ENCODE peak calls at places on chromosomes 11 and 22, in four cellular contexts. One of them, this sample, is unnamed.

GRCh38 chr11:942853-943252 is 17.2 kb downstream of the AP2A2 start:
- DNase-seq in HepG2: no peak
- DNase-seq in K562: no peak
- DNase-seq in Panc1: no peak
- DNase-seq in this sample: no peak

GRCh38 chr11:121553367-121553766 is 100.6 kb upstream of the SORL1-AS1 start:
- DNase-seq in K562: no peak
- DNase-seq in HepG2: no peak
- DNase-seq in Panc1: no peak
- DNase-seq in this sample: no peak

GRCh38 chr11:102664001-102664752 is 39.0 kb upstream of the MMP20 start:
- DNase-seq in Panc1: no peak
- DNase-seq in HepG2: peak; percentile 7
- DNase-seq in K562: peak; percentile 30
- DNase-seq in this sample: peak; percentile 13

GRCh38 chr11:17397311-17398002 is 9.0 kb upstream of the KCNJ11 start:
- DNase-seq in HepG2: no peak
- DNase-seq in K562: no peak
- DNase-seq in Panc1: no peak
- DNase-seq in this sample: no peak

GRCh38 chr22:20422271-20422958 is 15.2 kb downstream of the SCARF2 start:
- DNase-seq in Panc1: no peak
- DNase-seq in K562: no peak
- DNase-seq in HepG2: no peak
- DNase-seq in this sample: no peak

GRCh38 chr22:40058265-40058664 is 63.5 kb downstream of the FAM83F start:
- DNase-seq in Panc1: no peak
- DNase-seq in HepG2: no peak
- DNase-seq in K562: peak; percentile 66
- DNase-seq in this sample: no peak

GRCh38 chr22:22698263-22698750 is 53.9 kb downstream of the GGTLC2 start:
- DNase-seq in Panc1: no peak
- DNase-seq in HepG2: no peak
- DNase-seq in K562: no peak
- DNase-seq in this sample: no peak

GRCh38 chr11:115701284-115701875 is 197.2 kb upstream of the CADM1 start:
- DNase-seq in Panc1: no peak
- DNase-seq in K562: no peak
- DNase-seq in HepG2: no peak
- DNase-seq in this sample: no peak

GRCh38 chr11:46315783-46316563 is 31.3 kb upstream of the DGKZ start:
- DNase-seq in HepG2: no peak
- DNase-seq in Panc1: no peak
- DNase-seq in K562: no peak
- DNase-seq in this sample: no peak

GRCh38 chr11:112612283-112612849 is 348.9 kb upstream of the NCAM1 start:
- DNase-seq in Panc1: no peak
- DNase-seq in HepG2: no peak
- DNase-seq in K562: no peak
- DNase-seq in this sample: peak; percentile 6

GRCh38 chr11:3101921-3102640 is 44.9 kb upstream of the CARS1 start:
- DNase-seq in Panc1: no peak
- DNase-seq in K562: no peak
- DNase-seq in HepG2: no peak
- DNase-seq in this sample: no peak

GRCh38 chr22:30167327-30167726 is 79.2 kb downstream of the LIF start:
- DNase-seq in HepG2: no peak
- DNase-seq in Panc1: no peak
- DNase-seq in K562: no peak
- DNase-seq in this sample: no peak

GRCh38 chr11:16923987-16924386 is 90.2 kb downstream of the PLEKHA7 start:
- DNase-seq in Panc1: no peak
- DNase-seq in HepG2: no peak
- DNase-seq in K562: no peak
- DNase-seq in this sample: no peak

GRCh38 chr11:2912498-2912897 is 16.7 kb downstream of the PHLDA2 start:
- DNase-seq in HepG2: peak; percentile 69
- DNase-seq in Panc1: no peak
- DNase-seq in K562: peak; percentile 87
- DNase-seq in this sample: peak; percentile 87

GRCh38 chr11:112617089-112617407 is 344.2 kb upstream of the NCAM1 start:
- DNase-seq in Panc1: no peak
- DNase-seq in K562: no peak
- DNase-seq in HepG2: no peak
- DNase-seq in this sample: no peak

GRCh38 chr22:30754971-30755759 is 60.5 kb downstream of the OSBP2 start:
- DNase-seq in Panc1: no peak
- DNase-seq in HepG2: peak; percentile 54
- DNase-seq in K562: peak; percentile 69
- DNase-seq in this sample: peak; percentile 66

GRCh38 chr22:27438271-27438980 is 363.1 kb downstream of the MN1 start:
- DNase-seq in HepG2: no peak
- DNase-seq in K562: no peak
- DNase-seq in Panc1: no peak
- DNase-seq in this sample: no peak

GRCh38 chr11:96147186-96147585 is 195.8 kb downstream of the MAML2 start:
- DNase-seq in HepG2: no peak
- DNase-seq in K562: no peak
- DNase-seq in Panc1: no peak
- DNase-seq in this sample: no peak

GRCh38 chr11:28777126-28777525 is 668.9 kb downstream of the METTL15 start:
- DNase-seq in HepG2: no peak
- DNase-seq in Panc1: no peak
- DNase-seq in K562: no peak
- DNase-seq in this sample: no peak

GRCh38 chr11:125429174-125429707 is 66.8 kb downstream of the FEZ1 start:
- DNase-seq in Panc1: no peak
- DNase-seq in K562: peak; percentile 80
- DNase-seq in HepG2: peak; percentile 35
- DNase-seq in this sample: peak; percentile 63

GRCh38 chr22:33361581-33361980 is 303.4 kb upstream of the SYN3 start:
- DNase-seq in K562: no peak
- DNase-seq in Panc1: no peak
- DNase-seq in HepG2: no peak
- DNase-seq in this sample: no peak

GRCh38 chr11:70739091-70739490 is 340.8 kb downstream of the CTTN start:
- DNase-seq in HepG2: no peak
- DNase-seq in Panc1: no peak
- DNase-seq in K562: no peak
- DNase-seq in this sample: no peak

GRCh38 chr11:74749965-74750296 is 1.3 kb downstream of the RNF169 start:
- DNase-seq in HepG2: no peak
- DNase-seq in K562: peak; percentile 14
- DNase-seq in Panc1: no peak
- DNase-seq in this sample: no peak

GRCh38 chr11:19674420-19674819 is 38.2 kb upstream of the NAV2 start:
- DNase-seq in K562: no peak
- DNase-seq in HepG2: no peak
- DNase-seq in Panc1: no peak
- DNase-seq in this sample: no peak

GRCh38 chr11:110366234-110366633 is 63.5 kb upstream of the FDX1 start:
- DNase-seq in HepG2: no peak
- DNase-seq in K562: no peak
- DNase-seq in Panc1: no peak
- DNase-seq in this sample: no peak

GRCh38 chr11:93845181-93846092 is 5.0 kb downstream of the VSTM5 start:
- DNase-seq in HepG2: no peak
- DNase-seq in K562: no peak
- DNase-seq in Panc1: no peak
- DNase-seq in this sample: no peak

GRCh38 chr11:128610765-128611617 is 23.6 kb upstream of the ETS1 start:
- DNase-seq in K562: no peak
- DNase-seq in HepG2: no peak
- DNase-seq in Panc1: no peak
- DNase-seq in this sample: no peak

GRCh38 chr11:84543367-84544159 is 1083.6 kb downstream of the DLG2 start:
- DNase-seq in HepG2: no peak
- DNase-seq in K562: no peak
- DNase-seq in Panc1: no peak
- DNase-seq in this sample: no peak

GRCh38 chr11:84552791-84553190 is 1074.4 kb downstream of the DLG2 start:
- DNase-seq in Panc1: no peak
- DNase-seq in HepG2: no peak
- DNase-seq in K562: no peak
- DNase-seq in this sample: no peak

DNA sequence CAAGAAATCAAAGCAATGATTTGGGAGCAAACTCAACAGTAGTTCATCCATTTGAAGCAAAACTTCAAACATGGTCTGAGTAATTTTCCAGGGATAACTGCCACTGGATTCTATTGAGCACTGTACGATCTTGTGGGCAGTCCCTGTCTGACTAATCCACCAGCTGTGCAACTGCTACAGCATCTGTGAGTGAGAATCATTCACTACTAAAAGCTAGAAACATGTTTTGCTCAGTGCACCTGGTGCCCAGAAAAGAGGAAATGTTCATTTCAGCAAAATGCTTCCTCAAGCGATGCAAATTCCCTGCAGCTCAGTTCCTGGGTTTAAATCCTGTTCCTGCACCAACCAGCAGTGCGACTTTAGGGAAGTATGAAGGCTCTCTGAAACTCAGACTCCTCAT is 1077.9 kb downstream of the DLG2 start:
- DNase-seq in K562: no peak
- DNase-seq in HepG2: no peak
- DNase-seq in Panc1: no peak
- DNase-seq in this sample: no peak
- TF ChIP-seq TCF7L2 in K562: no peak
- TF ChIP-seq TCF7L2 in HepG2: no peak
- TF ChIP-seq TCF7L2 in Panc1: no peak
- TF ChIP-seq TCF7L2 in this sample: no peak

DNA sequence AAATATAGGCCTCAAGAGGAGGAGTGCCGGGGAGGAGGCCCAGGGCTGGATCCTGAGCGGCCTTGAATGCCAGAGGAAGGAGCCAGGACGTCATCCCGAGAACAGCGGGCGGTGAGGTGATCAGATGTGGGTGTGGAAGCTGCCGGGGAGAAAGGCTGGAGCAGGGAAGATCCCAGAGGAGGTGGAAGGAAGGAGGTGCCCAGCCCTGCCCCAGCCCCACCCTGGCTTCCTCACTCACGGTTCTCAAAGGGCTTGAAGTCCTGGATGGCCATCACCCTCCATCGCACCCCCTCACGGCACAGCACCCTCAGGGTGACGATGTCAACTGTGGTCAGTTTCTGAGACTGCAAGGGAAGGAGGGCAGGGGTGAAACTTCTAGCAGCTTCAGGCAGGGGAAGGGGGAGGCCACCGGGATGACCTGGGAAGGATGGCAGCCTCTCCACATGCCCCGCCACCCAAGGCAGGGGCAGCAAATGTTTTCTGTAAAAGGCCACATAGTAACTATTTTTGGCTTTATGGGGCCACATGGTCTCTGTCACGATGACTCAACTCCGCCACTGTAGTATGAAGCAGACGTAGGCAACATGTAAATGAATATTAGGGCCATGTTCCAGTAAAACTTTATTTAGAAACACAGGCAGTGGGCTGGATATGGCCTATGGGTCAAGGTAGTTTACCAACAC is 10.7 kb downstream of the IL2RB start:
- DNase-seq in HepG2: no peak
- DNase-seq in Panc1: no peak
- DNase-seq in K562: no peak
- DNase-seq in this sample: no peak
- TF ChIP-seq TCF7L2 in HepG2: no peak
- TF ChIP-seq TCF7L2 in Panc1: no peak
- TF ChIP-seq TCF7L2 in K562: no peak
- TF ChIP-seq TCF7L2 in this sample: no peak

DNA sequence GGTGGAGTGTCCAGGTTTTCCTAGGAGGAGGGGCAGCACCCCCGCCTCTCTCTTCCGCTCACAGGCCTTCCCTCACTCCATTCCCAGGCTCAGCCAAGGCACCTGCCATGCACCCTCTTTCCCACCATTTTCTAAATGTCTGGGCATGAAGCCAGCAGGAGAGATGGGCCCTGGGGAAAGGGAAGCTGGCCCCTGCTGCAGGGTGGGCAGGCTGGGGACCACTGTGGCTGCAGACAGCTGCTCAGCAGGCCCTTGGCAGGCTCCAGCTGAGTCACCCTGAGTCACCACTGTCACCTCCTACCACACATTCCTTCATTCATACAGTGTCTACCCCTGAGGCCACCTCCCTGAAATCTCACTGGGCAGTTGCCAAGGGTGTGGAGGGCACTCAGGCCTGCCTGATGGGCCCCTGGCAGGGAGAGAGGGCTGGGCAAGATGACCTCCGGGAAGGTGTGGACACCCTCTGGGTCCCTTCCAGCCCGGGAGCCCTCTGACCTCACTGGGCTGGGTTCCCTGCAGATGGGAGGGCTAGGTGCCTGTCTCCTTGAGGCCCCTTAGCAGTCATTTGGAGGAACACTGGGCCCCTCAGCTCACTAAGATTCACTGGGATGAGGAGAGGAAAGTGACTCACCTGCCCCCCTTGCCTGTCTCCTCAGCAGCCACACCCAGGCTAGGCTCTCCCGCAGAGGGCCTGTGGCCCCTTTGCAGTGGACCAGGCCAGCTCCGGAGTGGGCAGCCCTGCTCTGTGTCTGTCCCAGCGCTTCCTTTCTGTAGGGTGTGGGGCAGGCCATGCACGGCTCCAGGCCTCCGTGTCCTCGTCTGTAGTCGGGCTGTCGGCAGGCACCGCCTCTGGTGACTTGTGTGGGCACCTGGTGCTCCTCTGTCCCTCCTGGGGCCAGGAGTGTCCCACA is 7.8 kb downstream of the MYEOV start:
- DNase-seq in HepG2: peak; percentile 60
- DNase-seq in K562: peak; percentile 69
- DNase-seq in Panc1: peak; percentile 97
- DNase-seq in this sample: peak; percentile 95
- TF ChIP-seq TCF7L2 in HepG2: no peak
- TF ChIP-seq TCF7L2 in K562: no peak
- TF ChIP-seq TCF7L2 in Panc1: peak; percentile 52
- TF ChIP-seq TCF7L2 in this sample: peak; percentile 65

GRCh38 chr22:21691773-21692172 is 26.0 kb downstream of the PPIL2 start:
- DNase-seq in K562: no peak
- DNase-seq in Panc1: no peak
- DNase-seq in HepG2: no peak
- DNase-seq in this sample: no peak

GRCh38 chr22:21688706-21689381 is 23.0 kb downstream of the PPIL2 start:
- DNase-seq in HepG2: no peak
- DNase-seq in K562: no peak
- DNase-seq in Panc1: no peak
- DNase-seq in this sample: no peak

GRCh38 chr22:21687685-21688259 is 22.0 kb downstream of the PPIL2 start:
- DNase-seq in Panc1: no peak
- DNase-seq in K562: no peak
- DNase-seq in HepG2: no peak
- DNase-seq in this sample: no peak

GRCh38 chr22:21688341-21688705 is 22.5 kb downstream of the PPIL2 start:
- DNase-seq in Panc1: no peak
- DNase-seq in HepG2: no peak
- DNase-seq in K562: no peak
- DNase-seq in this sample: no peak

DNA sequence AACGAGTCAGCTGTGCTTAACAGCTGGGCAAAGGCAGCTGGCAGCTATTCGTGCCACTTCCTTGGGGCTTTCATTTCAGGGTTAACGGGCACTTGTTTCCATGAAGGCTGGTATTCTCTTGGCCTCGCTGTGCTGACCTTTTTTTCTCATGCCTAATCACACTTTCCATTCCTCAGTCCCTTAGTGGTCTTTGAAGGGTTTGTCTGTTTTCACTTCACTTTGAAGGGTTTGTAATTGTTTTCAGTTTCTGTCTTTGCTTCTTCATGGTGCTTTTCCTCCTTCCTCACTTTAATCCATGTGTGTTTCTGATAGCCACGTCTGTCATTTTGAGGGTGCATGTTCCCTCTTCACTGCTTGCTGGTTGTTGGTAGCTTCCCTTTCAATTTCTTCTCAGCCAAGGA is 24.6 kb downstream of the PPIL2 start:
- DNase-seq in HepG2: no peak
- DNase-seq in K562: no peak
- DNase-seq in Panc1: no peak
- DNase-seq in this sample: no peak
- TF ChIP-seq TCF7L2 in HepG2: no peak
- TF ChIP-seq TCF7L2 in K562: no peak
- TF ChIP-seq TCF7L2 in Panc1: no peak
- TF ChIP-seq TCF7L2 in this sample: no peak

This sample was measured in HCT116.